ENCODE peak calls at places on chromosomes 5 and 9, in eight cellular contexts. G, A, Y, F, B, Z, U and D are unnamed samples.
A peak's percentile ranks its signal among the peaks of the same experiment; 100 is the strongest.

GRCh38 chr9:112863781-112864180 is 26.9 kb downstream of the SLC46A2 start:
- DNase-seq in G (no peak), A (no peak), Y (no peak), F (no peak), B (no peak), Z (no peak), U (no peak), D (no peak)

GRCh38 chr9:120442280-120442597 is 137.7 kb downstream of the CDK5RAP2 start:
- DNase-seq in G (no peak), A (no peak), Y (no peak), F (no peak), B (no peak), Z (no peak), U (no peak), D (no peak)

GRCh38 chr5:136149891-136150290 is 17.2 kb downstream of the SMAD5 start:
- DNase-seq in G (no peak), A (no peak), Y (no peak), F (no peak), B (no peak), Z (no peak), U (no peak), D (no peak)

GRCh38 chr9:112654282-112654681 is 63.6 kb downstream of the INIP start:
- DNase-seq in G (no peak), A (no peak), Y (no peak), F (no peak), B (no peak), Z (no peak), U (no peak), D (no peak)

GRCh38 chr9:116899337-116900006 is 212.4 kb downstream of the TRIM32 start:
- DNase-seq in G (no peak), A (peak; percentile 31), Y (no peak), F (no peak), B (peak; percentile 21), Z (no peak), U (no peak), D (no peak)

GRCh38 chr5:75993638-75994037 is 89.5 kb upstream of the SV2C start:
- DNase-seq in G (no peak), A (no peak), Y (no peak), F (no peak), B (no peak), Z (no peak), U (no peak), D (no peak)

GRCh38 chr5:147464211-147464610 is 45.7 kb downstream of the DPYSL3 start:
- DNase-seq in G (no peak), A (peak; percentile 25), Y (no peak), F (no peak), B (no peak), Z (peak; percentile 71), U (no peak), D (peak; percentile 53)

GRCh38 chr5:103263054-103263453 is 4.5 kb downstream of the MACIR start:
- DNase-seq in G (no peak), A (no peak), Y (no peak), F (no peak), B (no peak), Z (no peak), U (no peak), D (no peak)

GRCh38 chr5:131413605-131414559 is 150.0 kb downstream of the CDC42SE2 start:
- DNase-seq in G (no peak), A (no peak), Y (no peak), F (no peak), B (no peak), Z (no peak), U (no peak), D (peak; percentile 17)

GRCh38 chr5:95081500-95082355 is 203.2 kb downstream of the MCTP1 start:
- DNase-seq in G (no peak), A (peak; percentile 89), Y (peak; percentile 26), F (peak; percentile 81), B (peak; percentile 63), Z (peak; percentile 87), U (no peak), D (no peak)

GRCh38 chr9:105438136-105438839 is 9.5 kb upstream of the FSD1L start:
- DNase-seq in G (no peak), A (no peak), Y (no peak), F (no peak), B (peak; percentile 86), Z (peak; percentile 76), U (no peak), D (no peak)

GRCh38 chr5:111734013-111734412 is 23.0 kb downstream of the NREP start:
- DNase-seq in G (no peak), A (peak; percentile 70), Y (no peak), F (no peak), B (no peak), Z (peak; percentile 49), U (no peak), D (peak; percentile 37)

GRCh38 chr9:127923046-127923445 is 6.2 kb upstream of the ST6GALNAC4 start:
- DNase-seq in G (no peak), A (no peak), Y (no peak), F (no peak), B (no peak), Z (no peak), U (no peak), D (peak; percentile 62)

GRCh38 chr5:132905938-132906337 is 32.5 kb downstream of the LEAP2 start:
- DNase-seq in G (no peak), A (peak; percentile 24), Y (no peak), F (no peak), B (peak; percentile 23), Z (peak; percentile 54), U (no peak), D (no peak)

GRCh38 chr5:75054110-75054930 is 2.0 kb upstream of the GCNT4 start:
- DNase-seq in G (no peak), A (no peak), Y (no peak), F (peak; percentile 48), B (no peak), Z (peak; percentile 71), U (peak; percentile 25), D (no peak)

GRCh38 chr5:78718185-78718584 is 69.6 kb upstream of the LHFPL2 start:
- DNase-seq in G (no peak), A (no peak), Y (no peak), F (no peak), B (no peak), Z (no peak), U (no peak), D (no peak)
- H3K27ac ChIP-seq in G (no peak overlapping the region), A (no peak overlapping the region), Y (no peak overlapping the region), F (no peak overlapping the region), B (no peak overlapping the region), Z (no peak overlapping the region), U (no peak overlapping the region), D (no peak overlapping the region)

DNA sequence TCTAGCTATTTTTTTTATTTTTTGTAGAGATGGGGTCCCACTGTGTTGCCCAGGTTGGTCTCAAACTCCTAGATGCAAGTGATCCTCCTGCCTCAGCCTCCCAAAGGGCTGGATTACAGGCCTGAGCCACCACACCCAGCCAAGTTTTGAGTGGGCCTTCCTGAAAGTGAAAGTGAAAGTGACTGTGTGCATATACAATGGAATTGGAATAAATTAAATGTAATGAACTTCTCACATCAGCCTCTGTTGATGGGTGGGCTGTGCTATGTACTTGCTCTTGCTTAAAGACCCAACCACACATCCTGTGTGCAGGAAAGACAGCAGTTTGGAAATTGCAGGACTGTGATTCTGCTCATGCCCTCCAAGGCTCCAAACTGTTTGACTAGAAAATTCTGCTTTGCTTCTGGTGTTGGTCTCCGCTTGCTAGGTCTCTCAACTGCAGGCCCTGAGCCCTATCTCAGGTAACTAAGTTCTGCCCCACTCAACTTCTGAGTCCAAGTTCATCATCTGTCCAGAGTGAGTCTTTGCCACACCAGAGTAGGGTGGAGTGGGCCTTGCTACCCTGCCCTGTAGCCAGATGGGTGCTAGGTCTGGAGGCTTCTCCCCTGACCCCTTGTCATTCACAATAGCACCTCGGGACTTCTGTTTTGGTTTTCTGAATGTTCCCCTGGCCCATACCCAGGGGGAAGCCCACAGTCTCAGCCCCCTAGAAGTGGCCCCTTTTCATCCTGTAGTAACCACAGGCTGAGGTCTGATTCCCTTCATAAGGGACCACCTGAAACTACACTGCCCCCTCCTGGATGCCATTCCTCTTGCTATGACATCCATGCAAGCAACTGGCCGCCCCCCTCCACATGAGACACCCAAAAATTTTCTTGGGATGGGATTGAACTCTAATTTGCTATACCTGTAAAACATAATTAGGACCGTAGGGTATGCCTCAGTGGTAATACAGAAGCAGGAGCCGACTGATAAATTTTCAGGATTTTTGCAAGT is 36.5 kb upstream of the RAD23B start:
- DNase-seq in G (no peak), A (no peak), Y (no peak), F (no peak), B (no peak), Z (no peak), U (no peak), D (peak; percentile 71)
- TF ChIP-seq CTCF in G (no peak), A (no peak), Y (no peak), F (no peak), B (no peak), Z (peak; percentile 20), U (no peak), D (peak; percentile 69)

DNA sequence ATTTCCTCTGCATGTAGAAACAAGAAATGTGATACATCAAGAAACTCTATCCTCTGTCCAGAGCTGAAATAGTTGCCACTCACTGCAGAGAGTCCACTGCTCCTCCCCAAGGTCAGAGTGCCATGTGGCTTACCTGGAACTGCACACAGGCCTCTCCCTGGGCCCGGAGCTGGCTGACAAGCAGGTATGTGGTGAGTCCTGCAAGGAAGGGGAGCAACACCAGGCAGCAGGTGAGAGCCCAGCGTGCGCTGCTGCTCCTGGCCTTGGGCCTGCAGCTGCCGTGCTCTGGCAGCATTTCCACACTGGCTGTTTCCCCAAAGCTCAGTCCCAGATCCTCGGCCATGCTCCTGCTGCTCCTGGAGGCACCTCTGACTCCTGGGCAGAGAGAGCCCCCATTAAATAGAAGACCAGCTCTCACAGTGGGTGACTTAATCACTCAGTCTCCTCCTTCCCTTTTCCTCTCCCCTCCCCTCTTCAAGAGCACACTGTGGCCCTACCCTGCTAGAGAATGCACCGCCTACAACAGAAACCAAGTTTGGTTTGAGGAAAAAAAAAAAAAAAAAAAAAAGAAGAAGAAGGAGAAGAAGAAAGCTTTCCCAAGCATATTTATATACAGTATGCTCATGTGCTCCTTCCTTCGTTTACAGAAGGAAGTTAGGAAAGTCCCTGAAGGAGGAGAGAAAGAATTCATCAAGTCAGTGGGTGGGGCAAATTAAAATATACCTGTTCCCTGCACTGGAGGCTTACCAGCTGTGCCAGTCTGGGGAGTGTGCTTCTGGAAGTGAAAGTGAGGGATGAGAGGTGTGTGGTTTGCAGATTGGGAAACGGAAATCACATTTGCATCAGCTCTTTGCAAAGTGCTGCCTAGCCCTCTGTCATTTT is at the start of gene TNFSF15:
- DNase-seq in G (no peak), A (peak; percentile 82), Y (no peak), F (peak; percentile 58), B (no peak), Z (no peak), U (no peak), D (peak; percentile 22)
- H3K4me3 ChIP-seq in G (peak within 1 kb of the TSS; percentile 35), A (peak within 1 kb of the TSS; percentile 37), Y (peak within 1 kb of the TSS; percentile 32), F (peak within 1 kb of the TSS; percentile 24), B (peak within 1 kb of the TSS; percentile 53), Z (no peak within 1 kb of the TSS), U (no peak within 1 kb of the TSS), D (no peak within 1 kb of the TSS)

DNA sequence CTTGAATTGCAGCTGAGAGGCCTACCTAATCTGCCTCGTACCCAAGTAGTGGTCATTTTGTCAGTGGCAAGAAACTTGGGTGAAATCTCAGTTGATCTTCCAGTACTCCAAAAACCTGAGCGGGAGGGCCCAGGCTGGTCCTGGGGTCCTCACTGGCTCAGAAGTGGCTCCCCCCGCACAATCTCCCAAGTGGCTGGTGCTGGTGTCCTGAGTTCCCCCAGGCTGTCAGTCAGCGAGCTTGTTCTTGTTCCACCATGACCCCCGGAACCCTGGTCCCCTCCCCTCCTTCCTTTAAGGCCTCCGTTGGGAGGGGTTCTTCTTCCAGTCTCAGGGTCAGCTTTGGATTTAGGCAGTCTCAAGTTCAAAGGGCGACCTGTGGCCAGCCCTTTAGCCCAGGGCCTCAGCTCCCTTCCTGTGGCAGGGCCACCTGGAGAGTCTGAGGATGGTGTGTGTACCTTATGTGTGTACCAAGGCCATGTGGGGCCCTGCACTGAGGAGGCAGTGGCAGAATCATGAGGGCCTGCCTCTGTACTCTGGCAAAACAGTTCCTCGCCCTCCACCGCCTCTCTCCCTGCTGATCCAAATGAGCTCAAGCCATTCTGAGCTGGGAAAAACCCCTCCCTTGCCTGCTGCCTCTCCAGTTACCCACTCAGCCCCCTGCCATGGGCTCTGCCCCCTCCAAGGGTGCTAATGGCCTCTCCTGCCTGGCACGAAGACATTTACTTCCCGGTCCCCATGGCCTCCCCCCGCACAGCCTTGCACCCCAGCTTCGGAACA is 4.5 kb upstream of the DBN1 start:
- DNase-seq in G (no peak), A (no peak), Y (no peak), F (no peak), B (no peak), Z (no peak), U (peak; percentile 30), D (no peak)
- H3K27ac ChIP-seq in G (peak overlapping the region; percentile 78), A (no peak overlapping the region), Y (peak overlapping the region; percentile 44), F (no peak overlapping the region), B (peak overlapping the region; percentile 31), Z (no peak overlapping the region), U (peak overlapping the region; percentile 86), D (no peak overlapping the region)